ENCODE peak calls at places on chromosomes 13 and 19, in seven cellular contexts. W, Q, Z, U, D, N and T are unnamed samples.

GRCh38 chr19:58009666-58010301 is 7.2 kb upstream of the ZNF606 start:
- DNase-seq in W (peak), Q (peak), Z (peak), U (peak), D (peak), N (peak), T (peak)

GRCh38 chr19:21383980-21384582 is 12.9 kb upstream of the ZNF493 start:
- DNase-seq in W (no peak), Q (no peak), Z (no peak), U (no peak), D (no peak), N (no peak), T (no peak)

GRCh38 chr19:19120308-19121156 is 17.7 kb downstream of the TMEM161A start:
- DNase-seq in W (no peak), Q (peak), Z (no peak), U (peak), D (no peak), N (peak), T (peak)

GRCh38 chr13:113882716-113883115 is 18.8 kb upstream of the GAS6 start:
- DNase-seq in W (no peak), Q (no peak), Z (no peak), U (no peak), D (no peak), N (no peak), T (no peak)

GRCh38 chr19:13574933-13575332 is 68.7 kb upstream of the CACNA1A start:
- DNase-seq in W (no peak), Q (peak), Z (no peak), U (no peak), D (no peak), N (no peak), T (peak)

GRCh38 chr13:82129281-82129680 is 1753.0 kb downstream of the SLITRK1 start:
- DNase-seq in W (no peak), Q (no peak), Z (no peak), U (no peak), D (no peak), N (no peak), T (no peak)

GRCh38 chr13:61874970-61875579 is 459.4 kb upstream of the PCDH20 start:
- DNase-seq in W (no peak), Q (no peak), Z (no peak), U (no peak), D (no peak), N (no peak), T (no peak)

GRCh38 chr19:49514151-49514550 is 1.7 kb downstream of the FCGRT start:
- DNase-seq in W (no peak), Q (no peak), Z (no peak), U (no peak), D (no peak), N (no peak), T (no peak)

GRCh38 chr13:65378943-65379519 is 1851.1 kb downstream of the PCDH9 start:
- DNase-seq in W (no peak), Q (no peak), Z (no peak), U (peak), D (no peak), N (no peak), T (no peak)

GRCh38 chr13:100363874-100364273 is 224.7 kb downstream of the GGACT start:
- DNase-seq in W (no peak), Q (no peak), Z (no peak), U (peak), D (no peak), N (no peak), T (peak)

GRCh38 chr13:104043184-104043583 is 977.0 kb upstream of the SLC10A2 start:
- DNase-seq in W (no peak), Q (no peak), Z (no peak), U (peak), D (no peak), N (no peak), T (no peak)

GRCh38 chr13:73833331-73834070 is 300.7 kb downstream of the KLF12 start:
- DNase-seq in W (no peak), Q (no peak), Z (no peak), U (peak), D (no peak), N (no peak), T (no peak)

GRCh38 chr19:29285187-29285687 is 72.3 kb upstream of the UQCRFS1 start:
- DNase-seq in W (no peak), Q (no peak), Z (no peak), U (no peak), D (no peak), N (peak), T (no peak)

GRCh38 chr13:48906200-48906599 is 69.5 kb upstream of the FNDC3A start:
- DNase-seq in W (no peak), Q (no peak), Z (no peak), U (no peak), D (no peak), N (no peak), T (no peak)

GRCh38 chr13:44734204-44734707 is 158.1 kb upstream of the TSC22D1 start:
- DNase-seq in W (peak), Q (no peak), Z (no peak), U (peak), D (no peak), N (no peak), T (peak)

GRCh38 chr19:43765109-43765876 is 10.5 kb upstream of the SMG9 start:
- DNase-seq in W (no peak), Q (peak), Z (no peak), U (peak), D (no peak), N (no peak), T (peak)

GRCh38 chr13:20258208-20258962 is 26.3 kb upstream of the GJB6 start:
- DNase-seq in W (peak), Q (no peak), Z (no peak), U (no peak), D (no peak), N (no peak), T (no peak)

GRCh38 chr13:50917572-50917971 is 8.0 kb downstream of the RNASEH2B start:
- DNase-seq in W (no peak), Q (no peak), Z (no peak), U (no peak), D (no peak), N (no peak), T (no peak)

GRCh38 chr19:31349160-31349881 is at the start of gene TSHZ3:
- DNase-seq in W (peak), Q (peak), Z (peak), U (peak), D (peak), N (peak), T (peak)

GRCh38 chr19:38213911-38214625 is 10.0 kb downstream of the DPF1 start:
- DNase-seq in W (peak), Q (peak), Z (peak), U (peak), D (peak), N (peak), T (peak)

GRCh38 chr19:40322271-40322610 is 26.0 kb downstream of the C19orf47 start:
- DNase-seq in W (no peak), Q (no peak), Z (no peak), U (no peak), D (no peak), N (no peak), T (no peak)

GRCh38 chr19:4930664-4931063 is 21.4 kb downstream of the UHRF1 start:
- DNase-seq in W (no peak), Q (peak), Z (no peak), U (no peak), D (no peak), N (no peak), T (no peak)

GRCh38 chr19:1860821-1861598 is 2.4 kb downstream of the KLF16 start:
- DNase-seq in W (no peak), Q (no peak), Z (no peak), U (no peak), D (no peak), N (no peak), T (no peak)

GRCh38 chr19:33394006-33394722 is 20.7 kb downstream of the CEBPG start:
- DNase-seq in W (no peak), Q (no peak), Z (peak), U (peak), D (no peak), N (peak), T (peak)

GRCh38 chr13:74298912-74299311 is 164.7 kb upstream of the KLF12 start:
- DNase-seq in W (no peak), Q (no peak), Z (no peak), U (no peak), D (no peak), N (no peak), T (no peak)